ENCODE peak calls at places on chromosomes 1 and 21, in five cellular contexts. One of them, this sample, is unnamed.

GRCh38 chr1:234842726-234843641 is 233.0 kb upstream of the IRF2BP2 start:
- DNase-seq in aorta: no peak
- DNase-seq in ovary: no peak
- DNase-seq in MM.1S: no peak
- DNase-seq in H1: no peak
- DNase-seq in this sample: peak

GRCh38 chr1:43872280-43872679 is 61.3 kb upstream of the ARTN start:
- DNase-seq in aorta: no peak
- DNase-seq in ovary: no peak
- DNase-seq in MM.1S: no peak
- DNase-seq in H1: no peak
- DNase-seq in this sample: no peak

GRCh38 chr1:40738831-40739230 is 44.8 kb upstream of the KCNQ4 start:
- DNase-seq in aorta: no peak
- DNase-seq in ovary: no peak
- DNase-seq in MM.1S: no peak
- DNase-seq in H1: no peak
- DNase-seq in this sample: no peak

GRCh38 chr21:44670642-44671432 is 4.1 kb upstream of the KRTAP12-2 start:
- DNase-seq in aorta: no peak
- DNase-seq in ovary: no peak
- DNase-seq in MM.1S: no peak
- DNase-seq in H1: no peak
- DNase-seq in this sample: no peak

GRCh38 chr1:25896266-25896665 is 10.0 kb downstream of the STMN1 start:
- DNase-seq in aorta: no peak
- DNase-seq in ovary: no peak
- DNase-seq in MM.1S: no peak
- DNase-seq in H1: no peak
- DNase-seq in this sample: no peak

GRCh38 chr1:19042675-19043578 is 86.5 kb upstream of the IFFO2 start:
- DNase-seq in aorta: peak
- DNase-seq in ovary: no peak
- DNase-seq in MM.1S: no peak
- DNase-seq in H1: no peak
- DNase-seq in this sample: no peak

GRCh38 chr1:169392406-169392805 is 24.4 kb downstream of the BLZF1 start:
- DNase-seq in aorta: no peak
- DNase-seq in ovary: no peak
- DNase-seq in MM.1S: no peak
- DNase-seq in H1: no peak
- DNase-seq in this sample: no peak

GRCh38 chr1:198246331-198246730 is 89.5 kb downstream of the NEK7 start:
- DNase-seq in aorta: no peak
- DNase-seq in ovary: no peak
- DNase-seq in MM.1S: no peak
- DNase-seq in H1: no peak
- DNase-seq in this sample: no peak

GRCh38 chr1:41496080-41497055 is 11.9 kb upstream of the EDN2 start:
- DNase-seq in aorta: peak
- DNase-seq in ovary: peak
- DNase-seq in MM.1S: peak
- DNase-seq in H1: peak
- DNase-seq in this sample: no peak

GRCh38 chr21:28393279-28393678 is 599.4 kb downstream of the LTN1 start:
- DNase-seq in aorta: no peak
- DNase-seq in ovary: no peak
- DNase-seq in MM.1S: no peak
- DNase-seq in H1: no peak
- DNase-seq in this sample: no peak

GRCh38 chr1:117590273-117590925 is 15.4 kb upstream of the TENT5C start:
- DNase-seq in aorta: no peak
- DNase-seq in ovary: no peak
- DNase-seq in MM.1S: no peak
- DNase-seq in H1: no peak
- DNase-seq in this sample: no peak

GRCh38 chr1:39825432-39825941 is 36.8 kb upstream of the BMP8B start:
- DNase-seq in aorta: no peak
- DNase-seq in ovary: no peak
- DNase-seq in MM.1S: peak
- DNase-seq in H1: no peak
- DNase-seq in this sample: no peak

GRCh38 chr1:180156201-180156600 is 1.5 kb downstream of the QSOX1 start:
- DNase-seq in aorta: no peak
- DNase-seq in ovary: no peak
- DNase-seq in MM.1S: no peak
- DNase-seq in H1: no peak
- DNase-seq in this sample: no peak

GRCh38 chr1:162861101-162861500 is at the start of gene CCDC190:
- DNase-seq in aorta: peak
- DNase-seq in ovary: no peak
- DNase-seq in MM.1S: no peak
- DNase-seq in H1: no peak
- DNase-seq in this sample: no peak

GRCh38 chr1:201481004-201481380 is 12.0 kb upstream of the PHLDA3 start:
- DNase-seq in aorta: no peak
- DNase-seq in ovary: no peak
- DNase-seq in MM.1S: no peak
- DNase-seq in H1: no peak
- DNase-seq in this sample: no peak
- H3K27ac ChIP-seq in aorta: no peak
- H3K27ac ChIP-seq in ovary: no peak
- H3K27ac ChIP-seq in MM.1S: no peak
- H3K27ac ChIP-seq in H1: no peak
- H3K27ac ChIP-seq in this sample: no peak

DNA sequence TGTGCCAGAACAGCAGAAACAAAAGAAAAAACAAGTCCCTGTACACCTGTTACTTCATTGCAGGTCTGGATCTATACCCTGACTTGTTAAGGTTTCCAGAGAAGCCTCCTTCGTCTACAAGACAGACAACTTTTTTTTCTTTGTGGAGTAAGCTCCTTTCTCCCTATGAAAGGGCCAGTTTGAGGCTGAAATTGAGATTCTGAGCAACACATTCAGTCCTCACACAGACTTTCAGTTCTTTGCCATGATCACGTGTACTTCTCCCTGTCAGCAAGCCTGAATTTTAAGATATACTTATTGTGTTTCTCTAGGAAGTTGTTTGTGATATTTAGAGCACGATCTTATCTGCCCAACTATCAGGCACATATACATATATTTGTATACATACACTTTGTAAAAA is 374.0 kb downstream of the NTNG1 start:
- DNase-seq in aorta: no peak
- DNase-seq in ovary: no peak
- DNase-seq in MM.1S: no peak
- DNase-seq in H1: no peak
- DNase-seq in this sample: no peak
- H3K4me3 ChIP-seq in aorta: no peak
- H3K4me3 ChIP-seq in ovary: no peak
- H3K4me3 ChIP-seq in MM.1S: no peak
- H3K4me3 ChIP-seq in H1: no peak
- H3K4me3 ChIP-seq in this sample: no peak

GRCh38 chr1:27515626-27516025 is 25.7 kb upstream of the WASF2 start:
- DNase-seq in aorta: no peak
- DNase-seq in ovary: no peak
- DNase-seq in MM.1S: no peak
- DNase-seq in H1: no peak
- DNase-seq in this sample: no peak

GRCh38 chr1:27513958-27514357 is 24.0 kb upstream of the WASF2 start:
- DNase-seq in aorta: no peak
- DNase-seq in ovary: no peak
- DNase-seq in MM.1S: no peak
- DNase-seq in H1: no peak
- DNase-seq in this sample: no peak

GRCh38 chr1:27509127-27510080 is 19.4 kb upstream of the WASF2 start:
- DNase-seq in aorta: no peak
- DNase-seq in ovary: no peak
- DNase-seq in MM.1S: no peak
- DNase-seq in H1: no peak
- DNase-seq in this sample: no peak

GRCh38 chr1:27517305-27517704 is 27.3 kb upstream of the WASF2 start:
- DNase-seq in aorta: no peak
- DNase-seq in ovary: no peak
- DNase-seq in MM.1S: no peak
- DNase-seq in H1: no peak
- DNase-seq in this sample: no peak

DNA sequence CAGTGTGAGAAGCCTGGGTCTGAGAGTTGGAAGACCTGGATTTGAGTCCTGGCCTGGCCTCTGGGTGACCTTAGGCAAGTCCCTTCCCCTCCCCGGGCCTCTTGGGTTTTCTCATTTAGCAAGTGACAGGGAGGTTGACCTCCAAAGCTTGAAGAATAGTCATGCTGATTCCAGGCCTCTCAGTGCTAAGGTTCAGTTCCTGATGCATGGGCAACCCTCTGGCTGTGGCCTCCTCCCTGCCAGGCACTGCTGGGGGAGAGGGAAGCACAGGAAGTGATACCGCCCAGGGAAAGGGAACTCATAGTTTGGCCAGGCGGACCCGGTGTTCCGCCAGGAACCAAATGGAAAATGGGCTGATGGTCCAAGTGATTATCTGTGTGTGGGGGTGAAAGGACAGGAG is 23.6 kb upstream of the WASF2 start:
- DNase-seq in aorta: no peak
- DNase-seq in ovary: no peak
- DNase-seq in MM.1S: no peak
- DNase-seq in H1: no peak
- DNase-seq in this sample: no peak
- H3K27ac ChIP-seq in aorta: no peak
- H3K27ac ChIP-seq in ovary: no peak
- H3K27ac ChIP-seq in MM.1S: no peak
- H3K27ac ChIP-seq in H1: no peak
- H3K27ac ChIP-seq in this sample: no peak

DNA sequence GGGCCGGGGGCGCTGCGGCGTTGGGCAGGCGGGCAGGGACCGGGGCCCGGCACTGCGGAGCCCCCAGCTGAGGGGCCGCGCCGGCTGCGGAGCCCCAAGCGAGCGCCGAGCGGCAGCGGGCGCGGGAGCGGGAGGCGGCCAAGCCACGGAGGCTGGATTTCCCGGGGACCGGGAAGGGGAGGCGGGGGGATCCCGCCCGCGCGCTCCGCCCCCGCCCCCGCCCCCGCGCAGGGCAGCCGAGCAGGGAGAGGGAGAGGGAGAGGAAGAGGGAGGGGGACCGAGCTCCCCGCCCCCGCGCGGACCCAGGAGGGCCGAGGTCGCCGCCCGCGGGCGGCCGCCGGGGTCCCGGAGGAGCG is at the start of gene DLGAP3:
- DNase-seq in aorta: no peak
- DNase-seq in ovary: no peak
- DNase-seq in MM.1S: no peak
- DNase-seq in H1: no peak
- DNase-seq in this sample: no peak
- H3K4me3 ChIP-seq in aorta: peak
- H3K4me3 ChIP-seq in ovary: peak
- H3K4me3 ChIP-seq in MM.1S: no peak
- H3K4me3 ChIP-seq in H1: peak
- H3K4me3 ChIP-seq in this sample: peak

GRCh38 chr1:30936541-30937171 is 28.1 kb upstream of the SDC3 start:
- DNase-seq in aorta: no peak
- DNase-seq in ovary: no peak
- DNase-seq in MM.1S: no peak
- DNase-seq in H1: no peak
- DNase-seq in this sample: no peak

GRCh38 chr1:30929944-30930525 is 21.5 kb upstream of the SDC3 start:
- DNase-seq in aorta: no peak
- DNase-seq in ovary: no peak
- DNase-seq in MM.1S: no peak
- DNase-seq in H1: no peak
- DNase-seq in this sample: no peak

GRCh38 chr1:30930631-30931173 is 22.1 kb upstream of the SDC3 start:
- DNase-seq in aorta: no peak
- DNase-seq in ovary: no peak
- DNase-seq in MM.1S: no peak
- DNase-seq in H1: no peak
- DNase-seq in this sample: no peak

GRCh38 chr1:30933874-30934252 is 25.3 kb upstream of the SDC3 start:
- DNase-seq in aorta: no peak
- DNase-seq in ovary: no peak
- DNase-seq in MM.1S: no peak
- DNase-seq in H1: no peak
- DNase-seq in this sample: no peak

DNA sequence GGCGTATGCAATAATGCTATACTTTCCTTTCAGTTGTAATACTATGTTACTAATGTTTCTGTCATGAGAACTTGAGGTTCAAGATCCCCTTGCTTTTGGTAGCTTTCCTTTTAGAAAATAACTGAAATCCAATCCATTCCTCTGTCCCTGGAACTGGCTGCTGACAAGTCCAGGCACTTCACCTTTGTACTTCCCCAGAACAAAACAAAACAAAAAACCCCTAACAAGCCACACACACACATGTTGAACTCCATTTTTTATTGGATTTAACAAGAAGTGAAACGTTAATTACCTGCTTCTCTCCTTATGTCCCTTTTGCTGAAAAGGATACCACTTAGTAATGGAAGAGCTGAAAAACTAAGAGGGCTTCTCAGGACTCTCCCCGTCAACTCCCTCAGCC is 26.1 kb upstream of the SDC3 start:
- DNase-seq in aorta: no peak
- DNase-seq in ovary: no peak
- DNase-seq in MM.1S: no peak
- DNase-seq in H1: no peak
- DNase-seq in this sample: no peak
- H3K27ac ChIP-seq in aorta: no peak
- H3K27ac ChIP-seq in ovary: no peak
- H3K27ac ChIP-seq in MM.1S: no peak
- H3K27ac ChIP-seq in H1: no peak
- H3K27ac ChIP-seq in this sample: no peak